ENCODE peak calls at places on chromosomes 2 and 18, in seven cellular contexts. E is GM23248, K is OCI-LY7, C is fibroblast of lung, I is SK-N-SH, T is HCT116, N is Karpas-422. U is an unnamed sample. For H4K20me1, the result is how much of the 10 kb centered on the place peaks cover.

GRCh38 chr2:234444242-234444641 is 52.6 kb downstream of the ARL4C start:
- DNase-seq in C (no peak), E (peak), K (peak), N (peak), I (no peak), T (no peak), U (no peak)

GRCh38 chr2:233026211-233026813 is 6.2 kb upstream of the NEU2 start:
- DNase-seq in C (peak), I (no peak), K (no peak), N (no peak), T (no peak), E (peak), U (no peak)

GRCh38 chr2:3307236-3307635 is 70.4 kb downstream of the EIPR1 start:
- DNase-seq in N (no peak), K (no peak), T (no peak), C (no peak), E (no peak), I (no peak), U (no peak)

GRCh38 chr18:2847341-2848144 is 737 bp downstream of the EMILIN2 start:
- DNase-seq in E (peak), N (peak), K (no peak), T (no peak), I (peak), C (peak), U (peak)

GRCh38 chr2:16068233-16068940 is 128.0 kb downstream of the MYCN start:
- DNase-seq in K (no peak), N (no peak), T (no peak), E (no peak), C (no peak), I (peak), U (no peak)

GRCh38 chr2:232013701-232014353 is 52.3 kb downstream of the DIS3L2 start:
- DNase-seq in E (peak), C (peak), K (no peak), I (peak), N (no peak), T (no peak), U (peak)

GRCh38 chr2:175234650-175235049 is 53.1 kb upstream of the ATP5MC3 start:
- DNase-seq in K (peak), T (no peak), C (no peak), E (no peak), I (no peak), N (no peak), U (no peak)

GRCh38 chr2:108593547-108594098 is 59.4 kb downstream of the LIMS1 start:
- DNase-seq in N (no peak), K (no peak), C (peak), E (peak), I (no peak), T (no peak), U (peak)

GRCh38 chr2:209423562-209424541 is at the start of gene MAP2:
- DNase-seq in N (peak), T (peak), C (peak), E (peak), K (peak), I (peak), U (peak)

GRCh38 chr2:215660687-215661086 is 224.8 kb upstream of the FN1 start:
- DNase-seq in I (no peak), E (peak), N (no peak), T (no peak), C (peak), K (no peak), U (no peak)
- H2AFZ ChIP-seq in I (no peak), E (peak), N (no peak), T (no peak), C (peak), K (no peak), U (peak)

GRCh38 chr2:227517724-227518123 is 45.8 kb downstream of the AGFG1 start:
- DNase-seq in N (no peak), K (no peak), T (no peak), I (no peak), E (no peak), C (peak), U (no peak)
- H4K20me1 ChIP-seq in N (under half), K (under half), T (under half), I (half or more), E (under half), C (under half), U (under half)

GRCh38 chr2:62505109-62505508 is 886 bp downstream of the TMEM17 start:
- DNase-seq in K (no peak), T (no peak), N (no peak), I (no peak), C (no peak), E (no peak), U (no peak)
- H3K4me3 ChIP-seq in K (peak), T (no peak), N (no peak), I (no peak), C (no peak), E (peak), U (peak)

GRCh38 chr2:28661589-28662001 is 90.0 kb upstream of the PPP1CB start:
- DNase-seq in I (peak), T (no peak), N (no peak), C (peak), E (peak), K (no peak), U (no peak)

GRCh38 chr2:28662044-28662443 is 89.6 kb upstream of the PPP1CB start:
- DNase-seq in K (no peak), E (peak), T (no peak), I (no peak), C (no peak), N (no peak), U (no peak)

GRCh38 chr2:28663359-28663758 is 88.3 kb upstream of the PPP1CB start:
- DNase-seq in C (peak), T (no peak), I (no peak), K (no peak), E (peak), N (no peak), U (peak)

GRCh38 chr2:28664120-28664842 is 87.3 kb upstream of the PPP1CB start:
- DNase-seq in T (no peak), C (peak), E (peak), I (peak), N (no peak), K (no peak), U (no peak)

GRCh38 chr2:28662468-28663095 is 89.0 kb upstream of the PPP1CB start:
- DNase-seq in E (peak), K (no peak), C (peak), N (no peak), T (no peak), I (no peak), U (peak)
- H2AFZ ChIP-seq in E (no peak), K (no peak), C (peak), N (no peak), T (no peak), I (no peak), U (peak)

GRCh38 chr2:105912081-105912480 is 167.4 kb downstream of the NCK2 start:
- DNase-seq in I (no peak), E (no peak), T (no peak), N (no peak), C (no peak), K (no peak), U (peak)

GRCh38 chr2:105909215-105909614 is 164.5 kb downstream of the NCK2 start:
- DNase-seq in C (no peak), K (peak), E (no peak), N (no peak), I (no peak), T (no peak), U (no peak)

GRCh38 chr2:105907159-105907558 is 162.4 kb downstream of the NCK2 start:
- DNase-seq in C (no peak), N (no peak), T (no peak), I (no peak), E (no peak), K (no peak), U (no peak)

GRCh38 chr2:105911425-105911824 is 166.7 kb downstream of the NCK2 start:
- DNase-seq in E (no peak), C (no peak), I (no peak), K (no peak), T (no peak), N (no peak), U (no peak)

DNA sequence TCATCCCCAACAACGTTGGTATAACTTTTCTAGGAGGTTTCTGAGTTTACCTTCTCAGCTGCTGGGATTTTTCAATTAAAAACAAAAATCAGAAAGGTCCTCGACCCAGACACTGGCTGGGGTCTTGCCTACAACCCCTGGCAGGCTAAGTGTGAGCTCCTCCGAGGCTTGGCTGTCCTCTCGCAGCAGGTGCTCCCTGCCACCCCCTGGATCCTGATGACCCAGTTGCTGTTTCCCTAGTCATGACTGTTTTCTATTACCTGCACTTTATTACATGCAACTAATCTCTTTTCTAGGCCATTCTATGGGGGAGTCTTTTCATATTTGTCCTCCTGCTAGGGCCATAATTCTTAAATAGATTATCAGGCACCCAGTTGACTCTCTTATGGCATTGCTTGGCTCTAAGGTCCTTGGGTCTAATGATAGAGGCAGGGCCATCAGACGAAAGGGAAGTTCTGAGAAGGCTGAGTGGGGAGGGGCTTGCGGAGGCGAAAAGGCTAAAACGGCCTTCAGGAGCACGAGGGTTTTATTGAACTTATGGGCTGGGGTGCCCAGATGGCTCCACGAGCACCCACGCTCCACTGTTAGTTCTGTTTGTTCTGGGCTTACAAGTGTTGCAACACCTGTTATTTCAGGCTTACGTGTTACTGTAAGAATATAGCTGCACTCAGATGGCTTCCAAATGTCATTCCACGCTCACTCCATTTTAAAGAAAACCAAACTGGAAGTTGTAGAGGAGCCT is 166.0 kb downstream of the NCK2 start:
- DNase-seq in I (no peak), C (no peak), T (no peak), N (no peak), K (no peak), E (no peak), U (no peak)
- H4K20me1 ChIP-seq in I (under half), C (under half), T (under half), N (under half), K (under half), E (under half), U (under half)

DNA sequence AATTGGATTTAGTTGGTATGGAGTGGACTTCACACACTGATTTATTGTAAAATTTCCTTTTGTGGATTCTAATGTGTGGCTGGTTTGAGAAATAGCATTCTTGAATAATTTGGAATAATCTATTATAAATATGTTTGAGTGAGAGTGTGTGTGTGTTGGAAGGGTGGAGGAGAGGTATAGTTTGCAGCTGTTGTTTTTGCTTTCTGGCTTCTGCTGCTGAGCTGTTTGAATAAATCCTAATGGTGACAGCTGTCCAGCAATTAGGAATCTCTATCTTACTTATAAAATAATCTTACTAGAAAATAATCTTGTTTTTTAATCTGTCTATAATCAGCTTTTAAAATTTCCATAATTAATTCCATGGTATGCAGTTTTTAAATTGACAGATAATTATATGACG is 1283.1 kb upstream of the CDH2 start:
- DNase-seq in K (no peak), T (no peak), E (no peak), N (no peak), I (no peak), C (no peak), U (no peak)
- H3K4me3 ChIP-seq in K (no peak), T (no peak), E (no peak), N (no peak), I (no peak), C (no peak), U (no peak)

GRCh38 chr18:10715791-10716190 is 190.0 kb downstream of the NAPG start:
- DNase-seq in I (no peak), E (peak), T (no peak), K (no peak), C (peak), N (no peak), U (no peak)
- H2AFZ ChIP-seq in I (no peak), E (peak), T (no peak), K (no peak), C (no peak), N (no peak), U (no peak)